ENCODE peak calls at places on chromosomes 7 and 10, in four cellular contexts. I, S, G and U are unnamed samples.

GRCh38 chr10:99372546-99373271 is 43.6 kb downstream of the CNNM1 start:
- DNase-seq in I (no peak), S (no peak), G (no peak), U (no peak)

GRCh38 chr10:34644245-34644644 is 170.9 kb downstream of the PARD3 start:
- DNase-seq in I (no peak), S (no peak), G (no peak), U (no peak)

GRCh38 chr7:131898418-131898817 is 342.0 kb upstream of the PODXL start:
- DNase-seq in I (no peak), S (no peak), G (no peak), U (no peak)

GRCh38 chr10:118908487-118909280 is 120.8 kb upstream of the NANOS1 start:
- DNase-seq in I (no peak), S (no peak), G (no peak), U (no peak)

GRCh38 chr7:135971366-135971725 is 5.8 kb downstream of the MTPN start:
- DNase-seq in I (no peak), S (no peak), G (no peak), U (no peak)

GRCh38 chr7:129969881-129970446 is 17.2 kb upstream of the UBE2H start:
- DNase-seq in I (no peak), S (no peak), G (peak; percentile 75), U (no peak)

GRCh38 chr7:51121945-51122425 is 194.6 kb downstream of the COBL start:
- DNase-seq in I (no peak), S (no peak), G (no peak), U (no peak)

GRCh38 chr10:96688789-96689188 is 31.5 kb downstream of the PIK3AP1 start:
- DNase-seq in I (no peak), S (no peak), G (no peak), U (no peak)

GRCh38 chr7:27689045-27689877 is 26.6 kb upstream of the HIBADH start:
- DNase-seq in I (no peak), S (no peak), G (no peak), U (no peak)

GRCh38 chr10:18822156-18822555 is 162.9 kb downstream of the ARL5B start:
- DNase-seq in I (no peak), S (no peak), G (no peak), U (no peak)

GRCh38 chr10:71767420-71768035 is 5.8 kb downstream of the VSIR start:
- DNase-seq in I (no peak), S (no peak), G (no peak), U (no peak)

GRCh38 chr7:142813262-142813661 is 41.6 kb upstream of the EPHB6 start:
- DNase-seq in I (no peak), S (no peak), G (peak; percentile 73), U (no peak)

GRCh38 chr7:86788948-86789347 is 145.2 kb downstream of the GRM3 start:
- DNase-seq in I (no peak), S (no peak), G (no peak), U (no peak)

GRCh38 chr7:43737467-43738127 is 8.3 kb upstream of the COA1 start:
- DNase-seq in I (no peak), S (no peak), G (no peak), U (no peak)

GRCh38 chr7:122488241-122488640 is 183.7 kb upstream of the FEZF1 start:
- DNase-seq in I (no peak), S (no peak), G (no peak), U (no peak)

GRCh38 chr10:102280397-102281015 is 35.2 kb downstream of the GBF1 start:
- DNase-seq in I (no peak), S (no peak), G (no peak), U (no peak)

GRCh38 chr7:38863609-38864291 is 45.2 kb downstream of the VPS41 start:
- DNase-seq in I (no peak), S (no peak), G (no peak), U (no peak)

GRCh38 chr7:47796347-47796746 is 151.9 kb downstream of the PKD1L1 start:
- DNase-seq in I (no peak), S (no peak), G (no peak), U (no peak)

GRCh38 chr10:78424721-78425120 is 391.1 kb downstream of the RPS24 start:
- DNase-seq in I (no peak), S (no peak), G (no peak), U (no peak)

GRCh38 chr7:121337398-121337797 is 8.6 kb downstream of the WNT16 start:
- DNase-seq in I (no peak), S (no peak), G (no peak), U (no peak)